ENCODE peak calls at places on chromosomes 5 and 9, in nine cellular contexts. N is NCI-H748 treated with DMSO at 0.1 percent for 48 hours; C is foreskin keratinocyte; Y is GDM1; I is activated T-cell treated with anti-CD3 and anti-CD28 coated beads, Interleukin-2, amount 50 U/mL, for 24 hours; V is HEK293T; U is activated CD4-positive, alpha-beta T cell treated with anti-CD3 and anti-CD28 coated beads, Interleukin-2, amount 50 U/mL, for 48 hours; R is RCC 7860; D is fibroblast of lung. Z is an unnamed sample.

GRCh38 chr5:130874861-130875419 is 290.1 kb downstream of the HINT1 start:
- DNase-seq in V (no peak), C (no peak), N (no peak), U (no peak), Y (no peak), I (no peak), D (no peak), R (no peak), Z (no peak)

GRCh38 chr9:86563350-86563749 is 209.1 kb upstream of the TUT7 start:
- DNase-seq in D (peak), N (no peak), V (no peak), U (no peak), I (no peak), R (no peak), Y (no peak), C (peak), Z (no peak)

GRCh38 chr5:4018968-4019766 is 423.5 kb downstream of the IRX1 start:
- DNase-seq in V (no peak), D (peak), N (no peak), R (no peak), Y (no peak), I (no peak), U (no peak), C (peak), Z (no peak)

GRCh38 chr9:112360047-112360804 is 19.7 kb upstream of the HSDL2 start:
- DNase-seq in Y (no peak), R (peak), U (no peak), V (no peak), C (peak), I (no peak), N (no peak), D (peak), Z (no peak)

GRCh38 chr5:93611900-93612898 is 29.2 kb downstream of the NR2F1 start:
- DNase-seq in Y (no peak), U (no peak), R (no peak), V (no peak), C (no peak), N (peak), I (peak), D (peak), Z (peak)

GRCh38 chr5:172266071-172266675 is 17.4 kb downstream of the UBTD2 start:
- DNase-seq in I (no peak), U (no peak), V (no peak), Y (no peak), D (peak), N (no peak), C (peak), R (no peak), Z (no peak)

GRCh38 chr9:5825223-5825622 is 7.7 kb downstream of the ERMP1 start:
- DNase-seq in I (no peak), U (no peak), R (no peak), N (no peak), V (no peak), D (no peak), C (no peak), Y (no peak), Z (no peak)

GRCh38 chr9:88339322-88339721 is 48.9 kb upstream of the SPIN1 start:
- DNase-seq in I (no peak), V (no peak), C (peak), N (no peak), D (no peak), Y (peak), R (no peak), U (no peak), Z (no peak)

GRCh38 chr5:139863361-139863760 is 67.8 kb downstream of the PSD2 start:
- DNase-seq in I (no peak), N (no peak), C (peak), D (no peak), R (no peak), V (no peak), U (no peak), Y (no peak), Z (peak)

GRCh38 chr5:53031695-53032096 is 42.5 kb downstream of the ITGA2 start:
- DNase-seq in R (peak), I (no peak), Y (no peak), N (no peak), V (no peak), C (peak), U (peak), D (peak), Z (no peak)

GRCh38 chr9:70987986-70988385 is 133.4 kb downstream of the TRPM3 start:
- DNase-seq in I (no peak), U (no peak), V (no peak), N (no peak), Y (no peak), D (peak), C (no peak), R (no peak), Z (no peak)

GRCh38 chr5:67971223-67971830 is 244.2 kb upstream of the PIK3R1 start:
- DNase-seq in V (no peak), N (no peak), C (no peak), U (no peak), I (no peak), D (peak), Y (no peak), R (no peak), Z (no peak)

GRCh38 chr5:4511996-4512656 is 628.0 kb upstream of the ADAMTS16 start:
- DNase-seq in Y (no peak), U (peak), N (no peak), I (no peak), D (peak), C (peak), V (peak), R (no peak), Z (no peak)

GRCh38 chr5:119367502-119368237 is 11.9 kb downstream of the TNFAIP8 start:
- DNase-seq in R (no peak), D (peak), U (no peak), I (no peak), C (peak), N (no peak), V (no peak), Y (no peak), Z (no peak)

GRCh38 chr9:127181315-127181580 is 58.8 kb upstream of the ANGPTL2 start:
- DNase-seq in U (no peak), V (no peak), I (no peak), C (no peak), D (no peak), Y (no peak), N (no peak), R (no peak), Z (peak)

GRCh38 chr5:16427572-16427971 is 38.0 kb downstream of the ZNF622 start:
- DNase-seq in D (no peak), N (peak), V (no peak), C (no peak), R (no peak), Y (no peak), U (no peak), I (no peak), Z (no peak)